ENCODE peak calls at places on chromosomes 4 and X, in ten cellular contexts. P is heart right ventricle, H is mammary epithelial cell, A is ascending aorta, O is heart left ventricle, D is hepatocyte, W is A549, K is tibial artery, Q is fibroblast of lung, S is endothelial cell of umbilical vein. U is an unnamed sample.

GRCh38 chrX:69025802-69026301 is 139.4 kb downstream of the PJA1 start:
- DNase-seq in S (no peak), W (peak; percentile 51), P (no peak), O (no peak), A (no peak), Q (peak; percentile 62), K (no peak), D (no peak), H (peak; percentile 91), U (no peak)

GRCh38 chrX:130184857-130185256 is 13.1 kb downstream of the RAB33A start:
- DNase-seq in W (no peak), D (no peak), S (no peak), Q (no peak), H (no peak), K (no peak), A (no peak), O (no peak), P (no peak), U (no peak)

GRCh38 chr4:9825049-9825448 is 43.6 kb downstream of the DRD5 start:
- DNase-seq in S (no peak), P (no peak), D (no peak), K (no peak), H (no peak), W (no peak), O (no peak), Q (no peak), A (no peak), U (no peak)

GRCh38 chr4:41963105-41963504 is 18.5 kb upstream of the DCAF4L1 start:
- DNase-seq in A (no peak), K (no peak), O (no peak), D (peak; percentile 24), P (no peak), W (no peak), H (no peak), Q (peak; percentile 14), S (peak; percentile 26), U (no peak)

GRCh38 chrX:42944381-42944998 is 166.5 kb upstream of the PPP1R2C start:
- DNase-seq in P (no peak), W (no peak), A (no peak), H (no peak), Q (no peak), K (no peak), O (no peak), S (no peak), D (no peak), U (no peak)

GRCh38 chr4:12399781-12400180 is 971.1 kb upstream of the HS3ST1 start:
- DNase-seq in P (no peak), H (peak; percentile 9), A (no peak), D (no peak), K (no peak), W (no peak), S (peak; percentile 28), O (no peak), Q (no peak), U (no peak)

GRCh38 chrX:154525606-154526490 is 9.8 kb upstream of the FAM3A start:
- DNase-seq in K (no peak), H (no peak), P (no peak), Q (no peak), W (peak; percentile 57), O (no peak), A (no peak), S (no peak), D (no peak), U (no peak)

GRCh38 chrX:112819813-112820212 is 20.8 kb downstream of the AMOT start:
- DNase-seq in Q (no peak), S (no peak), O (no peak), W (no peak), H (no peak), A (no peak), P (no peak), K (no peak), D (no peak), U (no peak)

GRCh38 chr4:90002406-90003040 is 107.9 kb downstream of the MMRN1 start:
- DNase-seq in D (no peak), W (no peak), H (no peak), K (no peak), S (peak; percentile 6), A (no peak), O (no peak), Q (no peak), P (no peak), U (no peak)

GRCh38 chr4:103075894-103076776 is at the start of gene SLC9B2:
- DNase-seq in D (peak; percentile 78), P (peak; percentile 62), K (peak; percentile 64), O (peak; percentile 64), W (peak; percentile 33), Q (peak; percentile 74), S (peak; percentile 74), A (peak; percentile 78), H (peak; percentile 67), U (peak; percentile 75)

GRCh38 chrX:154596290-154596929 is 11.5 kb downstream of the CTAG1A start:
- DNase-seq in D (no peak), H (peak; percentile 90), Q (peak; percentile 95), W (no peak), K (no peak), S (no peak), O (no peak), A (peak; percentile 62), P (no peak), U (no peak)

GRCh38 chr4:128228021-128228571 is 59.5 kb downstream of the PGRMC2 start:
- DNase-seq in H (no peak), A (no peak), P (no peak), O (no peak), W (peak; percentile 11), D (no peak), S (no peak), K (no peak), Q (peak; percentile 62), U (no peak)

GRCh38 chr4:53764761-53765490 is 173.6 kb upstream of the LNX1 start:
- DNase-seq in Q (peak; percentile 60), K (no peak), W (no peak), P (no peak), H (no peak), S (no peak), A (no peak), D (no peak), O (no peak), U (no peak)

GRCh38 chrX:20363003-20363674 is 96.4 kb upstream of the RPS6KA3 start:
- DNase-seq in O (peak; percentile 25), D (peak; percentile 23), K (no peak), H (no peak), S (no peak), A (no peak), Q (peak; percentile 64), W (no peak), P (peak; percentile 30), U (no peak)

GRCh38 chr4:123168812-123169211 is 227.8 kb upstream of the SPRY1 start:
- DNase-seq in Q (peak; percentile 36), A (no peak), K (no peak), S (no peak), W (no peak), H (no peak), P (no peak), O (no peak), D (no peak), U (no peak)

GRCh38 chrX:41265615-41266014 is 68.3 kb upstream of the DDX3X start:
- DNase-seq in Q (peak; percentile 73), D (no peak), O (no peak), K (peak; percentile 24), H (no peak), A (peak; percentile 76), P (peak; percentile 4), S (no peak), W (peak; percentile 67), U (no peak)

GRCh38 chr4:184100297-184100885 is 117.3 kb downstream of the ENPP6 start:
- DNase-seq in S (no peak), A (no peak), P (peak; percentile 11), D (peak; percentile 51), H (no peak), O (peak; percentile 44), W (peak; percentile 14), Q (no peak), K (no peak), U (peak; percentile 72)

GRCh38 chr4:165209796-165210195 is 2.4 kb downstream of the KLHL2 start:
- DNase-seq in P (no peak), H (no peak), D (no peak), A (no peak), Q (no peak), W (no peak), O (no peak), K (no peak), S (no peak), U (no peak)
- TF ChIP-seq CTCF in P (no peak), H (no peak), D (no peak), A (no peak), Q (no peak), W (no peak), O (no peak), K (no peak), S (no peak), U (no peak)

GRCh38 chr4:7964890-7965662 is 25.4 kb upstream of the AFAP1 start:
- DNase-seq in D (no peak), W (peak; percentile 58), P (peak; percentile 51), S (peak; percentile 35), H (peak; percentile 36), A (no peak), O (peak; percentile 68), K (no peak), Q (peak; percentile 64), U (peak; percentile 60)

GRCh38 chr4:7968262-7968896 is 28.7 kb upstream of the AFAP1 start:
- DNase-seq in Q (no peak), O (no peak), H (no peak), P (no peak), W (no peak), S (peak; percentile 82), D (no peak), K (no peak), A (no peak), U (no peak)

GRCh38 chr4:7966281-7967062 is 26.8 kb upstream of the AFAP1 start:
- DNase-seq in O (no peak), A (no peak), Q (no peak), P (no peak), H (no peak), W (no peak), D (no peak), K (no peak), S (no peak), U (no peak)

GRCh38 chr4:7967501-7968261 is 28.0 kb upstream of the AFAP1 start:
- DNase-seq in O (no peak), D (no peak), P (no peak), A (no peak), W (no peak), H (no peak), Q (peak; percentile 64), S (peak; percentile 74), K (no peak), U (peak; percentile 40)

GRCh38 chr4:7967063-7967440 is 27.4 kb upstream of the AFAP1 start:
- DNase-seq in S (no peak), P (no peak), H (no peak), A (no peak), O (no peak), Q (no peak), W (no peak), K (no peak), D (no peak), U (no peak)
- H3K4me1 ChIP-seq in S (peaks cover 48% of the 10 kb centered on the region), P (peaks cover 34% of the 10 kb centered on the region), H (peaks cover 34% of the 10 kb centered on the region), A (peaks cover 4% of the 10 kb centered on the region), O (peaks cover 40% of the 10 kb centered on the region), Q (peaks cover 20% of the 10 kb centered on the region), W (peaks cover 58% of the 10 kb centered on the region), K (peaks cover 13% of the 10 kb centered on the region), D (peaks cover 35% of the 10 kb centered on the region), U (peaks cover 61% of the 10 kb centered on the region)

GRCh38 chrX:67546496-67547423 is 2.9 kb downstream of the AR start:
- DNase-seq in D (no peak), W (no peak), S (no peak), A (no peak), P (no peak), H (no peak), O (no peak), K (no peak), Q (no peak), U (no peak)
- H3K4me3 ChIP-seq in D (no peak overlapping the region), W (peak overlapping the region; percentile 59), S (no peak overlapping the region), A (peak overlapping the region; percentile 68), P (peak overlapping the region; percentile 55), H (no peak overlapping the region), O (peak overlapping the region; percentile 63), K (peak overlapping the region; percentile 59), Q (peak overlapping the region; percentile 67), U (peak overlapping the region; percentile 68)

GRCh38 chr4:108181704-108182103 is 13.0 kb upstream of the LEF1 start:
- DNase-seq in H (no peak), D (no peak), Q (no peak), W (no peak), P (no peak), A (no peak), S (no peak), O (no peak), K (no peak), U (no peak)
- TF ChIP-seq CTCF in H (no peak), D (peak; percentile 3), Q (no peak), W (peak; percentile 12), P (no peak), A (no peak), S (no peak), O (no peak), K (no peak), U (peak; percentile 13)

U was measured in left ventricle myocardium inferior.